ENCODE peak calls at places on chromosomes 1 and 21, in six cellular contexts. L is mesendoderm, P is body of pancreas, B is osteoblast, O is PC-3, Y is left ventricle myocardium inferior. E is an unnamed sample. For H3K4me1, the result is how much of the 10 kb centered on the place peaks cover.

GRCh38 chr1:27605796-27606707 is 2.1 kb upstream of the AHDC1 start:
- DNase-seq in L (peak), P (peak), B (peak), O (peak), Y (no peak), E (peak)

GRCh38 chr1:25126568-25126967 is 105.7 kb downstream of the SYF2 start:
- DNase-seq in L (peak), P (no peak), B (no peak), O (no peak), Y (no peak), E (no peak)

GRCh38 chr1:16971330-16972209 is 8.8 kb downstream of the MFAP2 start:
- DNase-seq in L (peak), P (no peak), B (peak), O (no peak), Y (no peak), E (no peak)

GRCh38 chr1:27007909-27008582 is 4.6 kb downstream of the TENT5B start:
- DNase-seq in L (peak), P (peak), B (peak), O (peak), Y (no peak), E (peak)

GRCh38 chr1:232795497-232796068 is 9.6 kb upstream of the MAP10 start:
- DNase-seq in L (no peak), P (no peak), B (peak), O (no peak), Y (no peak), E (no peak)

GRCh38 chr1:22428672-22429071 is 23.0 kb upstream of the ZBTB40 start:
- DNase-seq in L (peak), P (peak), B (no peak), O (peak), Y (no peak), E (no peak)

GRCh38 chr1:203090667-203091320 is 5.0 kb upstream of the MYOG start:
- DNase-seq in L (no peak), P (no peak), B (peak), O (no peak), Y (no peak), E (no peak)

GRCh38 chr21:18549214-18549905 is 145.8 kb upstream of the TMPRSS15 start:
- DNase-seq in L (no peak), P (no peak), B (no peak), O (no peak), Y (no peak), E (no peak)

GRCh38 chr1:22741118-22741517 is 30.5 kb downstream of the EPHB2 start:
- DNase-seq in L (peak), P (no peak), B (no peak), O (no peak), Y (no peak), E (no peak)

GRCh38 chr1:101253976-101254660 is 17.3 kb downstream of the S1PR1 start:
- DNase-seq in L (no peak), P (no peak), B (peak), O (peak), Y (no peak), E (no peak)

GRCh38 chr1:15031251-15031930 is 122.2 kb upstream of the TMEM51 start:
- DNase-seq in L (no peak), P (no peak), B (peak), O (no peak), Y (no peak), E (no peak)

GRCh38 chr1:100657876-100658715 is 61.4 kb upstream of the VCAM1 start:
- DNase-seq in L (no peak), P (no peak), B (no peak), O (no peak), Y (no peak), E (no peak)

GRCh38 chr1:20380616-20381035 is 90.0 kb downstream of the VWA5B1 start:
- DNase-seq in L (no peak), P (no peak), B (peak), O (peak), Y (no peak), E (no peak)

GRCh38 chr1:208562021-208562950 is 318.1 kb upstream of the PLXNA2 start:
- DNase-seq in L (peak), P (no peak), B (no peak), O (no peak), Y (no peak), E (no peak)

GRCh38 chr1:206935491-206936067 is 10.7 kb downstream of the PIGR start:
- DNase-seq in L (peak), P (peak), B (peak), O (peak), Y (no peak), E (peak)

GRCh38 chr21:25573409-25574206 is 33.7 kb downstream of the MRPL39 start:
- DNase-seq in L (peak), P (no peak), B (peak), O (peak), Y (no peak), E (no peak)

GRCh38 chr1:12438349-12438924 is 179.6 kb downstream of the DHRS3 start:
- DNase-seq in L (no peak), P (no peak), B (no peak), O (peak), Y (no peak), E (no peak)

GRCh38 chr1:23627065-23627464 is 64.5 kb upstream of the RPL11 start:
- DNase-seq in L (no peak), P (peak), B (no peak), O (no peak), Y (no peak), E (no peak)

GRCh38 chr1:66725885-66726665 is 26.2 kb upstream of the DYNLT5 start:
- DNase-seq in L (peak), P (peak), B (no peak), O (peak), Y (peak), E (peak)

GRCh38 chr1:99886841-99887240 is 36.7 kb downstream of the AGL start:
- DNase-seq in L (no peak), P (no peak), B (no peak), O (peak), Y (no peak), E (no peak)

GRCh38 chr1:234601217-234602017 is 8.6 kb downstream of the IRF2BP2 start:
- DNase-seq in L (peak), P (no peak), B (peak), O (peak), Y (no peak), E (no peak)

GRCh38 chr1:234598974-234599616 is 10.9 kb downstream of the IRF2BP2 start:
- DNase-seq in L (no peak), P (peak), B (peak), O (no peak), Y (no peak), E (no peak)

GRCh38 chr1:234602334-234603220 is 7.4 kb downstream of the IRF2BP2 start:
- DNase-seq in L (no peak), P (peak), B (peak), O (peak), Y (no peak), E (peak)

GRCh38 chr1:234599617-234600417 is 10.2 kb downstream of the IRF2BP2 start:
- DNase-seq in L (peak), P (peak), B (peak), O (peak), Y (peak), E (peak)

GRCh38 chr1:234600418-234601216 is 9.4 kb downstream of the IRF2BP2 start:
- DNase-seq in L (no peak), P (peak), B (no peak), O (peak), Y (peak), E (no peak)
- H3K4me1 ChIP-seq in L (under half), P (half or more), B (half or more), O (under half), Y (half or more), E (under half)

GRCh38 chr1:164709541-164710287 is 150.7 kb downstream of the PBX1 start:
- DNase-seq in L (no peak), P (no peak), B (no peak), O (peak), Y (no peak), E (no peak)
- H3K27ac ChIP-seq in L (no peak), P (no peak), B (no peak), O (peak), Y (peak), E (no peak)

GRCh38 chr21:41582298-41582840 is 74.4 kb upstream of the TMPRSS2 start:
- DNase-seq in L (no peak), P (no peak), B (no peak), O (no peak), Y (no peak), E (no peak)

GRCh38 chr21:41582866-41583265 is 74.9 kb upstream of the TMPRSS2 start:
- DNase-seq in L (no peak), P (no peak), B (no peak), O (no peak), Y (no peak), E (no peak)

GRCh38 chr21:41581592-41582228 is 73.8 kb upstream of the TMPRSS2 start:
- DNase-seq in L (no peak), P (no peak), B (no peak), O (no peak), Y (no peak), E (no peak)

GRCh38 chr21:41579692-41580091 is 71.7 kb upstream of the TMPRSS2 start:
- DNase-seq in L (no peak), P (no peak), B (no peak), O (no peak), Y (no peak), E (no peak)

GRCh38 chr21:41580758-41581554 is 73.0 kb upstream of the TMPRSS2 start:
- DNase-seq in L (no peak), P (no peak), B (no peak), O (peak), Y (no peak), E (no peak)
- H3K4me3 ChIP-seq in L (no peak), P (no peak), B (no peak), O (peak), Y (no peak), E (no peak)

GRCh38 chr21:38809170-38809878 is 3.6 kb downstream of the ETS2 start:
- DNase-seq in L (no peak), P (no peak), B (no peak), O (no peak), Y (no peak), E (no peak)
- H3K4me1 ChIP-seq in L (under half), P (under half), B (under half), O (half or more), Y (half or more), E (under half)

DNA sequence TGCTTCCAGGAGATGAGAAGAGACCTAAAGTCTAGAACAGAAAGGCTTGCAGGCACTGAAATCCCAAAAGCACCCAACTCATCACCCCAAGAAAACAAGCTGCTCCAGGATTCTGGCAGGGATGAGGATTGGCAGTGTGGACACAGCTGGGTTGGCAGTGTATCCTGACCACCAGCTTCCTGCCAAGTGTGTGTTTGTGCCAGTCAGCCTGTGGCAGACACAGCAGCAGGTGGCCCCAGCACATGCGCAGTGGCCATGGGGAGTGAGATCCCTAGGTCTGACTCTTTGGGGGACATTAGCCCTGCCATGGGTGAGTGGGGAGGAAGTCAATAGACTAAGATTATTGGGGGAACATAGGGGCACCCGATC is 8.7 kb upstream of the SNAPIN start:
- DNase-seq in L (no peak), P (peak), B (no peak), O (peak), Y (peak), E (peak)
- H3K27ac ChIP-seq in L (no peak), P (peak), B (no peak), O (no peak), Y (peak), E (peak)

DNA sequence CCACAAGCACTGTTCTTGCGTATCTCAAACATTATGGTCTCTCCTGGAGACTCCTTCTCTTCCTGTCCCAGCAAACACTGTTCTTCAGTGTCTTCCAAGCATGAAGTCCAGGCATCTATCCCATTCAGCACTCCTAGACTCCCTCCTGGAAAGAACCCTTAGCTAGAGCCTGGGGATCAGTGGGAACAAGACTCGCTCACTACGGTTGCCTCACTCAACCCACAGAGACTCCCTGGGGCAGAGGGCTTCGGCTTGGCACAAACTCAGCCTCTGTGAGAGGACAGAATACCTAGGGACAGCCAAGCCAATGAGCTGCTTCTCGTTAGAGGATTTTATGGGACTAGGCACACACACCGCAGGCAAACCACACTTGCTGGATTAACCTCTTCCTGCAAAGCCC is 86.5 kb upstream of the IPO9 start:
- DNase-seq in L (no peak), P (no peak), B (peak), O (no peak), Y (no peak), E (no peak)
- H3K4me3 ChIP-seq in L (no peak), P (no peak), B (no peak), O (no peak), Y (peak), E (no peak)

GRCh38 chr1:77831566-77831965 is 52.1 kb downstream of the MIGA1 start:
- DNase-seq in L (no peak), P (no peak), B (no peak), O (no peak), Y (no peak), E (no peak)
- H3K4me1 ChIP-seq in L (under half), P (under half), B (half or more), O (under half), Y (half or more), E (under half)

E was measured in prostate gland.